ENCODE peak calls at places on chromosomes 12 and 14, in four cellular contexts. V is coronary artery, N is GM19239, X is NCI-H1436. I is an unnamed sample.

GRCh38 chr14:36807727-36808126 is 146.1 kb downstream of the PAX9 start:
- DNase-seq in V (no peak), N (no peak), X (peak), I (no peak)

GRCh38 chr14:41167040-41167439 is 439.6 kb upstream of the LRFN5 start:
- DNase-seq in V (no peak), N (no peak), X (peak), I (no peak)

GRCh38 chr12:121089813-121090430 is 42.8 kb upstream of the P2RX7 start:
- DNase-seq in V (no peak), N (no peak), X (no peak), I (no peak)

GRCh38 chr14:68042591-68043210 is 223.1 kb downstream of the RAD51B start:
- DNase-seq in V (no peak), N (no peak), X (no peak), I (no peak)

GRCh38 chr12:57454566-57455373 is at the start of gene INHBE:
- DNase-seq in V (no peak), N (no peak), X (peak), I (no peak)

GRCh38 chr12:42741771-42742510 is 152.4 kb upstream of the PRICKLE1 start:
- DNase-seq in V (no peak), N (no peak), X (no peak), I (no peak)

GRCh38 chr12:122072031-122072970 is 6.3 kb upstream of the MLXIP start:
- DNase-seq in V (no peak), N (no peak), X (no peak), I (no peak)

GRCh38 chr12:130018614-130019013 is 114.8 kb upstream of the TMEM132D start:
- DNase-seq in V (no peak), N (no peak), X (no peak), I (no peak)

GRCh38 chr12:105084251-105085250 is at the start of gene ALDH1L2:
- DNase-seq in V (peak), N (peak), X (peak), I (peak)

GRCh38 chr14:93003945-93004698 is 81.2 kb downstream of the CHGA start:
- DNase-seq in V (no peak), N (no peak), X (no peak), I (no peak)

GRCh38 chr14:31505411-31505810 is 17.6 kb upstream of the GPR33 start:
- DNase-seq in V (no peak), N (no peak), X (no peak), I (no peak)

GRCh38 chr14:102593841-102594170 is 1.4 kb downstream of the RCOR1 start:
- DNase-seq in V (no peak), N (no peak), X (no peak), I (no peak)

GRCh38 chr12:6869049-6870021 is 2.0 kb downstream of the TPI1 start:
- DNase-seq in V (no peak), N (peak), X (peak), I (peak)

GRCh38 chr12:25372969-25373368 is 122.2 kb upstream of the KRAS start:
- DNase-seq in V (no peak), N (no peak), X (no peak), I (no peak)

GRCh38 chr14:68373847-68374582 is 418.9 kb downstream of the ZFP36L1 start:
- DNase-seq in V (no peak), N (no peak), X (no peak), I (no peak)

GRCh38 chr14:60658116-60658515 is 8.8 kb upstream of the SIX1 start:
- DNase-seq in V (no peak), N (no peak), X (no peak), I (no peak)

GRCh38 chr12:3882896-3883564 is 9.8 kb upstream of the PARP11 start:
- DNase-seq in V (no peak), N (no peak), X (no peak), I (no peak)

GRCh38 chr12:107467716-107468115 is 217.9 kb upstream of the PWP1 start:
- DNase-seq in V (no peak), N (no peak), X (no peak), I (no peak)

GRCh38 chr14:102317564-102318248 is 1.8 kb upstream of the ZNF839 start:
- DNase-seq in V (no peak), N (no peak), X (peak), I (peak)

GRCh38 chr12:56041579-56042429 is at the start of gene RPS26:
- DNase-seq in V (peak), N (peak), X (peak), I (peak)

I was measured in cerebellar nuclear complex.